ENCODE peak calls at places on chromosomes 1 and 21, in four cellular contexts. One of them, this sample, is unnamed.

GRCh38 chr1:66564250-66564649 is 30.3 kb downstream of the SGIP1 start:
- DNase-seq in IMR-90: peak
- DNase-seq in mesendoderm: no peak
- DNase-seq in H1: no peak
- DNase-seq in this sample: no peak

GRCh38 chr1:84253891-84254290 is 47.6 kb upstream of the SAMD13 start:
- DNase-seq in IMR-90: peak
- DNase-seq in mesendoderm: no peak
- DNase-seq in H1: no peak
- DNase-seq in this sample: no peak

GRCh38 chr1:17982197-17982596 is 125.4 kb upstream of the IGSF21 start:
- DNase-seq in IMR-90: no peak
- DNase-seq in mesendoderm: no peak
- DNase-seq in H1: no peak
- DNase-seq in this sample: no peak

GRCh38 chr1:21657456-21658190 is 11.5 kb downstream of the RAP1GAP start:
- DNase-seq in IMR-90: no peak
- DNase-seq in mesendoderm: no peak
- DNase-seq in H1: no peak
- DNase-seq in this sample: no peak

GRCh38 chr1:168362991-168363390 is 82.3 kb downstream of the TBX19 start:
- DNase-seq in IMR-90: no peak
- DNase-seq in mesendoderm: no peak
- DNase-seq in H1: no peak
- DNase-seq in this sample: no peak

GRCh38 chr1:36448530-36449051 is 1.7 kb downstream of the OSCP1 start:
- DNase-seq in IMR-90: no peak
- DNase-seq in mesendoderm: peak
- DNase-seq in H1: no peak
- DNase-seq in this sample: no peak

GRCh38 chr1:24775348-24775747 is 30.1 kb downstream of the CLIC4 start:
- DNase-seq in IMR-90: no peak
- DNase-seq in mesendoderm: no peak
- DNase-seq in H1: no peak
- DNase-seq in this sample: no peak

GRCh38 chr1:93844262-93845045 is 34.6 kb downstream of the DNTTIP2 start:
- DNase-seq in IMR-90: peak
- DNase-seq in mesendoderm: peak
- DNase-seq in H1: no peak
- DNase-seq in this sample: peak

GRCh38 chr21:32499249-32500055 is 85.9 kb downstream of the TCP10L start:
- DNase-seq in IMR-90: peak
- DNase-seq in mesendoderm: no peak
- DNase-seq in H1: no peak
- DNase-seq in this sample: no peak

GRCh38 chr1:211654838-211655787 is 20.3 kb downstream of the NEK2 start:
- DNase-seq in IMR-90: peak
- DNase-seq in mesendoderm: peak
- DNase-seq in H1: peak
- DNase-seq in this sample: peak

GRCh38 chr1:214658785-214659184 is 55.8 kb downstream of the CENPF start:
- DNase-seq in IMR-90: peak
- DNase-seq in mesendoderm: peak
- DNase-seq in H1: no peak
- DNase-seq in this sample: no peak

GRCh38 chr21:43608664-43609063 is 50.6 kb downstream of the HSF2BP start:
- DNase-seq in IMR-90: no peak
- DNase-seq in mesendoderm: no peak
- DNase-seq in H1: no peak
- DNase-seq in this sample: no peak

GRCh38 chr1:101284021-101284420 is 47.2 kb downstream of the S1PR1 start:
- DNase-seq in IMR-90: no peak
- DNase-seq in mesendoderm: no peak
- DNase-seq in H1: no peak
- DNase-seq in this sample: no peak

GRCh38 chr1:161020573-161021167 is at the start of gene F11R:
- DNase-seq in IMR-90: no peak
- DNase-seq in mesendoderm: peak
- DNase-seq in H1: peak
- DNase-seq in this sample: peak

GRCh38 chr1:44807364-44808062 is 362 bp upstream of the DYNLT4 start:
- DNase-seq in IMR-90: peak
- DNase-seq in mesendoderm: peak
- DNase-seq in H1: no peak
- DNase-seq in this sample: peak

GRCh38 chr1:44808938-44809917 is 905 bp downstream of the BTBD19 start:
- DNase-seq in IMR-90: peak
- DNase-seq in mesendoderm: peak
- DNase-seq in H1: no peak
- DNase-seq in this sample: no peak

GRCh38 chr1:44810101-44810761 is 1.9 kb downstream of the BTBD19 start:
- DNase-seq in IMR-90: no peak
- DNase-seq in mesendoderm: no peak
- DNase-seq in H1: no peak
- DNase-seq in this sample: no peak

GRCh38 chr1:44806704-44807363 is at the start of gene DYNLT4:
- DNase-seq in IMR-90: no peak
- DNase-seq in mesendoderm: no peak
- DNase-seq in H1: no peak
- DNase-seq in this sample: no peak

GRCh38 chr1:44808063-44808937 is at the start of gene BTBD19:
- DNase-seq in IMR-90: peak
- DNase-seq in mesendoderm: peak
- DNase-seq in H1: peak
- DNase-seq in this sample: no peak
- H4K8ac ChIP-seq in IMR-90: peak
- H4K8ac ChIP-seq in mesendoderm: peak
- H4K8ac ChIP-seq in H1: peak
- H4K8ac ChIP-seq in this sample: no peak

GRCh38 chr1:202144510-202145324 is at the start of gene ARL8A:
- DNase-seq in IMR-90: peak
- DNase-seq in mesendoderm: no peak
- DNase-seq in H1: peak
- DNase-seq in this sample: no peak
- H3K18ac ChIP-seq in IMR-90: peak
- H3K18ac ChIP-seq in mesendoderm: peak
- H3K18ac ChIP-seq in H1: peak
- H3K18ac ChIP-seq in this sample: peak

DNA sequence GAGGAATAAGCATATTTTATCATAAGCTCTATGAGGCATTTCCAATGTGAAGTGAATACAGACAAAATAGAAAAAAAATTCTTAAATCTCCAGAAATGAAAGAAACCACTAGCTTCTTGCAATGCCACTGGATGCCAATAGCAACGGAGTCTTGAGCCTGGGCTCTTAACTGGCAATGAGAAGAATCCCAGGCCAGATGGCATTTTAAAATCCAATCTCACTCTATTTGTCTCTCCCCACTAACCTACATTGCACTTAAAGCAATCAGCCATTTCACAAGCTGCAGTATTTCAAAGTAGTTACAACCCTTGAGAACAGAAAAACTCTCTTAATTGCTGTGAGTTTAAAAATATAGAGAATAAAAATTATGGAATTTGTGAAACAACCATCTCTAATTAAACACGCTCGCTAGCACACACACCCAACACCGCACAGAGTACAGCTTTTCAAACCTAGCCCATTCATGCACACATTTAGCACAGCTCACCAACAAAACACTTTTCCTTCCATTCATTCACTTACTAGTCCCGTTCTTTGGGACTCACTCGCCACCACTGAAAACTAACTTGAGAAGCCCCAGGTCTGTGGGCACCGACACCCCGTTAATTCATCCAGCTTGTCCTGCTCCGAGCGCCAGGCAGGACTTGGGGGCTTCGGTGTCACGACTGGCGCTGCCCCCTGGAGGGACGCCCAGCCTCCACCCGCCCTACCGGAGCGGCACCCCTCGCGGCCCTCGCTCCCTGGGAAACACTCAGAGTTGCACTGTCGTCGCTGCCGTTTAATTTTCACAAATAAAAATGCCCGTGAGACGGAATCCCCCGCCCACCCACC is 1.1 kb downstream of the DDAH1 start:
- DNase-seq in IMR-90: no peak
- DNase-seq in mesendoderm: peak
- DNase-seq in H1: no peak
- DNase-seq in this sample: peak
- H4K8ac ChIP-seq in IMR-90: peak
- H4K8ac ChIP-seq in mesendoderm: no peak
- H4K8ac ChIP-seq in H1: peak
- H4K8ac ChIP-seq in this sample: no peak

DNA sequence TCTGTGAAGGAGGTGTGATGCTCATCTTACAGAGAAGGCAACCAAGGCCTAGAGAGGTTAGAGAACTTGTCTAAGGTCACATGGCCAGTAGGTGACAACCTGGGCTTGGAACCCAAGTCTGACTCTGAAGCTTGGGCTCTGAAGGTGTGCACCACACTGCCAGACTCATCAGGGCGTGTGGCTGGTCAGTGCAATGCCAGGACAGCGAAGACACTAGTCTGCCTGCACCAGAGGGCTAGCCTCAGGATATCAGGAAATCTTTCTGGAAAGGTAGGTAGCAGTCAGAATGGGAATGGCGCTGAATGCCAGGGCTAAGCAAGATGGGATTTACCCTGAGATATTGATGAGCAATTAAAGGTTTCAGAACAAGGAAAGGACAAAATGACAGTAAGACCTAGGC is 34.9 kb downstream of the ELK4 start:
- DNase-seq in IMR-90: no peak
- DNase-seq in mesendoderm: no peak
- DNase-seq in H1: peak
- DNase-seq in this sample: no peak
- H3K18ac ChIP-seq in IMR-90: no peak
- H3K18ac ChIP-seq in mesendoderm: no peak
- H3K18ac ChIP-seq in H1: no peak
- H3K18ac ChIP-seq in this sample: no peak

GRCh38 chr1:8866792-8867415 is 11.6 kb downstream of the ENO1 start:
- DNase-seq in IMR-90: no peak
- DNase-seq in mesendoderm: no peak
- DNase-seq in H1: no peak
- DNase-seq in this sample: no peak
- H4K8ac ChIP-seq in IMR-90: no peak
- H4K8ac ChIP-seq in mesendoderm: no peak
- H4K8ac ChIP-seq in H1: no peak
- H4K8ac ChIP-seq in this sample: no peak

DNA sequence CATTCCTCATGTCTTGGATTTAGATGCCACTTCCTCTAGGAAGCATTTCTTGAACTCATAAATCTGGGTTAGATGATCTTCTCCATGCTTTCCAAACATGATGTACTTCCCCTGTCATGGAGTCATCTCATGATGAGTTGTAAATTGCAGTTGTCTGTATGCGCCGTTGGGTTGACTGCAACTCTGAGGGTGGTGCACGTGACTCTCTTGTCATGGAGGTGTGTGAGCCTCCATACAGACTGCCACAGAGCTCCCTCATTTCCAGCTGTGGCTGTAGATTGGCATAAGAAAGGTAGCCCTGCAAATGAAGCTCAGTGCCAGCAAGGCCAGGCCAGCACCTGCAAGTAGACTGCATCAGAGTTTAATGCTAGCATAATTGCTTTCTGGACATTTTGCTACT is 77.4 kb downstream of the LAMC1 start:
- DNase-seq in IMR-90: no peak
- DNase-seq in mesendoderm: no peak
- DNase-seq in H1: no peak
- DNase-seq in this sample: no peak
- H3K18ac ChIP-seq in IMR-90: peak
- H3K18ac ChIP-seq in mesendoderm: no peak
- H3K18ac ChIP-seq in H1: peak
- H3K18ac ChIP-seq in this sample: no peak

GRCh38 chr1:10475510-10475909 is 760 bp downstream of the PEX14 start:
- DNase-seq in IMR-90: no peak
- DNase-seq in mesendoderm: no peak
- DNase-seq in H1: no peak
- DNase-seq in this sample: no peak
- H4K8ac ChIP-seq in IMR-90: peak
- H4K8ac ChIP-seq in mesendoderm: no peak
- H4K8ac ChIP-seq in H1: peak
- H4K8ac ChIP-seq in this sample: no peak

DNA sequence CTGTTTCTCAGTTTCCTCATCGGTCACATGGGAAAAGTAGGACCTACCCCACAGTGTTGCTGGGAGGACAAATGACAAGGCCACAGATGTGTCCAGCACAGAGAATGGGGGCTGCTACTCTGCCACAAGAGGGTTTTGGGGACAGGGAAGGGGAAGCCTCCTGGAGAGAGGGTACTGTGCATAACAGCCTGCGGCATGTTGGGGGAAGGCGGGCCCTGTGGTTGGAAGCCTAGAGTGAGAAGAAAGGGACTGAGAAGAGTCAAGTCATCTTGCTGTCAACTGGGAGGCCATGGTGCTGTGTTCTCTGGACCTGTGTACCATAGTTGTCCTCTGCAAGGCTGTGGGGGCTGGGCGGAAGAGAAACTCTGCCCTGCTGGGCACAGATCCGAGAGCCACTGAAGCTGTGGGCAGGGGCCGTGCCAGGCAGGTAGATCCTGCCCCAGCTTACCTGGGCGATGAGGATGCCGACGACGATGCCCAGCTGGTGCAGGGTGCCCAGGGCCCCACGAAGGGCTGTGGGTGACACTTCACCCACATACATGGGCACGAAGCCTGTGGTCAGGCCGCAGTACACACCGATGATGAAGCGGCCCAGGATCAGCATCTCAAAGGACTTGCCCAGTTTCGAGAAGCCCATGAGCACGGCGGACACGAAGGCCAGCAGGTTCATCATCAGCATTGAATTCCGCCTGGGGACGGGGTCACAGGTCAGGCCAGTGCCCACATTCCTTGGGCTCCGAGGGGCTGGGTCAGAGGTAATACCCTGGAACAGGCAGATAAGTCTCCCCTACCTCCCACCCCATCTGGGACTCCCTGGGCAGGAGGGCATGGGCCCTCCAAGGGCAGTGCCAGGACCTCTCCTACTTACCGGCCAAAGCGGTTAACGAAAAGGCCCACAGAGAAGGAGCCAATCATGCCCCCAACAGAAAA is 28.2 kb downstream of the SLC2A1 start:
- DNase-seq in IMR-90: no peak
- DNase-seq in mesendoderm: no peak
- DNase-seq in H1: no peak
- DNase-seq in this sample: no peak
- H3K18ac ChIP-seq in IMR-90: no peak
- H3K18ac ChIP-seq in mesendoderm: no peak
- H3K18ac ChIP-seq in H1: no peak
- H3K18ac ChIP-seq in this sample: peak

This sample was measured in neuronal stem cell.